ENCODE peak calls at places on chromosome 13, in ten cellular contexts. M, J, Y, C, Z, A, V, N, G and U are unnamed samples.

GRCh38 chr13:93259527-93260080 is 33.0 kb downstream of the GPC6 start:
- DNase-seq in C (no peak), N (no peak), G (no peak), A (no peak), V (no peak), Y (no peak), M (no peak), J (no peak), Z (no peak), U (no peak)

GRCh38 chr13:75581874-75582640 is 32.5 kb downstream of the UCHL3 start:
- DNase-seq in Y (no peak), V (no peak), J (no peak), N (no peak), C (no peak), G (no peak), A (no peak), M (no peak), Z (no peak), U (no peak)

GRCh38 chr13:34025746-34026145 is 207.8 kb downstream of the RFC3 start:
- DNase-seq in N (no peak), V (no peak), Y (no peak), M (no peak), A (no peak), G (no peak), C (no peak), Z (no peak), J (no peak), U (no peak)

GRCh38 chr13:32415019-32415418 is 12.9 kb downstream of the N4BP2L1 start:
- DNase-seq in A (peak), Z (no peak), C (peak), G (no peak), Y (no peak), V (no peak), N (no peak), J (no peak), M (peak), U (peak)

GRCh38 chr13:97982286-97982685 is 28.8 kb downstream of the IPO5 start:
- DNase-seq in V (no peak), Y (no peak), G (no peak), A (no peak), N (no peak), J (no peak), Z (no peak), M (no peak), C (no peak), U (no peak)

GRCh38 chr13:99004931-99005330 is 27.1 kb upstream of the DOCK9 start:
- DNase-seq in G (no peak), Z (no peak), A (no peak), V (no peak), N (no peak), J (no peak), M (no peak), Y (no peak), C (no peak), U (no peak)

GRCh38 chr13:21476893-21477472 is 17.9 kb upstream of the ZDHHC20 start:
- DNase-seq in V (peak), Y (peak), N (peak), M (peak), Z (peak), C (peak), A (peak), J (peak), G (peak), U (peak)

GRCh38 chr13:35833571-35834305 is 297.4 kb downstream of the DCLK1 start:
- DNase-seq in M (no peak), Y (no peak), G (no peak), C (no peak), A (no peak), N (no peak), Z (no peak), J (no peak), V (no peak), U (no peak)

GRCh38 chr13:20825476-20825875 is 51.7 kb upstream of the EEF1AKMT1 start:
- DNase-seq in N (no peak), Y (no peak), C (no peak), A (no peak), V (no peak), G (no peak), J (no peak), Z (no peak), M (no peak), U (no peak)

GRCh38 chr13:44967656-44968451 is 21.4 kb downstream of the NUFIP1 start:
- DNase-seq in Y (no peak), G (no peak), Z (no peak), V (no peak), M (no peak), N (no peak), J (no peak), A (no peak), C (no peak), U (no peak)

GRCh38 chr13:50319603-50320296 is 304.5 kb downstream of the KCNRG start:
- DNase-seq in Z (no peak), G (no peak), A (no peak), N (no peak), J (no peak), M (no peak), V (no peak), Y (no peak), C (no peak), U (no peak)

GRCh38 chr13:20713014-20713376 is 9.5 kb downstream of the IL17D start:
- DNase-seq in J (no peak), A (peak), V (no peak), M (no peak), N (no peak), Y (no peak), Z (no peak), G (no peak), C (no peak), U (no peak)

GRCh38 chr13:110592670-110593069 is 22.7 kb upstream of the NAXD start:
- DNase-seq in Y (no peak), N (no peak), A (no peak), G (no peak), M (no peak), Z (no peak), C (no peak), J (no peak), V (no peak), U (no peak)

GRCh38 chr13:52779028-52779612 is 39.5 kb upstream of the CNMD start:
- DNase-seq in N (peak), M (no peak), J (no peak), Y (no peak), A (peak), V (no peak), C (no peak), Z (no peak), G (no peak), U (no peak)

GRCh38 chr13:112248406-112248760 is 127.8 kb upstream of the SPACA7 start:
- DNase-seq in C (no peak), Z (no peak), G (no peak), A (no peak), J (no peak), V (peak), Y (no peak), M (no peak), N (no peak), U (no peak)

GRCh38 chr13:97879646-97880297 is 73.7 kb upstream of the IPO5 start:
- DNase-seq in V (no peak), M (no peak), G (no peak), A (no peak), N (no peak), J (no peak), C (no peak), Y (no peak), Z (no peak), U (no peak)

GRCh38 chr13:25860862-25861261 is 191.0 kb downstream of the SHISA2 start:
- DNase-seq in M (no peak), J (no peak), V (no peak), A (no peak), G (no peak), Y (no peak), C (no peak), N (no peak), Z (no peak), U (no peak)

GRCh38 chr13:52359534-52359933 is 46.4 kb downstream of the THSD1 start:
- DNase-seq in J (no peak), Z (no peak), Y (no peak), G (no peak), N (no peak), M (no peak), A (no peak), C (no peak), V (no peak), U (no peak)